ENCODE peak calls at places on chromosome 21, in four cellular contexts. D, W, Q and N are unnamed samples.

GRCh38 chr21:42781150-42781980 is 98.0 kb downstream of the WDR4 start:
- DNase-seq in D (no peak), W (no peak), Q (no peak), N (peak)

GRCh38 chr21:25944672-25945213 is 210.0 kb downstream of the GABPA start:
- DNase-seq in D (no peak), W (peak), Q (no peak), N (no peak)

GRCh38 chr21:44285547-44285992 is at the start of gene AIRE:
- DNase-seq in D (no peak), W (peak), Q (no peak), N (no peak)

GRCh38 chr21:33290441-33290840 is 24.3 kb downstream of the IL10RB start:
- DNase-seq in D (no peak), W (no peak), Q (no peak), N (no peak)

GRCh38 chr21:43866233-43866632 is 1.2 kb downstream of the AGPAT3 start:
- DNase-seq in D (no peak), W (peak), Q (peak), N (no peak)

GRCh38 chr21:45806042-45806441 is 162.5 kb downstream of the PCBP3 start:
- DNase-seq in D (peak), W (no peak), Q (no peak), N (no peak)

GRCh38 chr21:43864806-43865470 is at the start of gene AGPAT3:
- DNase-seq in D (no peak), W (peak), Q (peak), N (no peak)

GRCh38 chr21:20790113-20790512 is 208.1 kb upstream of the NCAM2 start:
- DNase-seq in D (no peak), W (no peak), Q (no peak), N (no peak)

GRCh38 chr21:41480086-41480690 is 27.8 kb downstream of the TMPRSS2 start:
- DNase-seq in D (no peak), W (no peak), Q (no peak), N (no peak)

GRCh38 chr21:38037416-38037815 is 121.2 kb upstream of the KCNJ6 start:
- DNase-seq in D (no peak), W (no peak), Q (no peak), N (no peak)

GRCh38 chr21:46113497-46114176 is 15.7 kb downstream of the COL6A2 start:
- DNase-seq in D (peak), W (no peak), Q (no peak), N (no peak)

GRCh38 chr21:42652527-42653491 is 612 bp upstream of the PDE9A start:
- DNase-seq in D (peak), W (peak), Q (no peak), N (peak)

GRCh38 chr21:39087976-39088370 is 95.3 kb downstream of the PSMG1 start:
- DNase-seq in D (no peak), W (no peak), Q (no peak), N (no peak)

GRCh38 chr21:45428534-45428933 is 23.6 kb downstream of the COL18A1 start:
- DNase-seq in D (no peak), W (no peak), Q (no peak), N (no peak)

GRCh38 chr21:38721983-38722382 is 83.7 kb upstream of the ETS2 start:
- DNase-seq in D (no peak), W (no peak), Q (no peak), N (no peak)

GRCh38 chr21:17660862-17661261 is 48.2 kb upstream of the BTG3 start:
- DNase-seq in D (no peak), W (no peak), Q (no peak), N (no peak)

GRCh38 chr21:28439246-28439645 is 553.4 kb downstream of the LTN1 start:
- DNase-seq in D (no peak), W (no peak), Q (no peak), N (no peak)

GRCh38 chr21:44018813-44019567 is 6.9 kb downstream of the TRAPPC10 start:
- DNase-seq in D (no peak), W (peak), Q (no peak), N (no peak)

GRCh38 chr21:34887729-34888568 is 161.2 kb downstream of the RUNX1 start:
- DNase-seq in D (peak), W (peak), Q (peak), N (peak)

GRCh38 chr21:45996311-45997204 is 15.0 kb downstream of the COL6A1 start:
- DNase-seq in D (peak), W (no peak), Q (no peak), N (no peak)

GRCh38 chr21:45332415-45332814 is 44.7 kb upstream of the POFUT2 start:
- DNase-seq in D (no peak), W (no peak), Q (no peak), N (no peak)

GRCh38 chr21:27047331-27048314 is 80.7 kb upstream of the ADAMTS5 start:
- DNase-seq in D (no peak), W (no peak), Q (no peak), N (no peak)

GRCh38 chr21:34722684-34723300 is 54.0 kb downstream of the CLIC6 start:
- DNase-seq in D (no peak), W (no peak), Q (peak), N (peak)

GRCh38 chr21:44934797-44935532 is 4.9 kb upstream of the SLX9 start:
- DNase-seq in D (no peak), W (no peak), Q (no peak), N (no peak)

GRCh38 chr21:27365394-27365793 is 398.5 kb upstream of the ADAMTS5 start:
- DNase-seq in D (no peak), W (peak), Q (no peak), N (no peak)

GRCh38 chr21:29372063-29372802 is 73.5 kb downstream of the BACH1 start:
- DNase-seq in D (no peak), W (peak), Q (peak), N (peak)

GRCh38 chr21:45408811-45409261 is 3.9 kb downstream of the COL18A1 start:
- DNase-seq in D (no peak), W (no peak), Q (no peak), N (no peak)

GRCh38 chr21:42550817-42551216 is 37.2 kb downstream of the SLC37A1 start:
- DNase-seq in D (no peak), W (no peak), Q (no peak), N (no peak)

GRCh38 chr21:45818276-45818903 is 163.2 kb upstream of the COL6A1 start:
- DNase-seq in D (peak), W (peak), Q (no peak), N (no peak)

GRCh38 chr21:31798842-31799691 is 67.1 kb upstream of the SCAF4 start:
- DNase-seq in D (peak), W (no peak), Q (no peak), N (no peak)

GRCh38 chr21:44697811-44698734 is 1.1 kb downstream of the KRTAP10-12 start:
- DNase-seq in D (peak), W (peak), Q (no peak), N (no peak)

GRCh38 chr21:34367320-34367935 is 3.6 kb downstream of the KCNE2 start:
- DNase-seq in D (peak), W (peak), Q (no peak), N (peak)